ENCODE peak calls at places on chromosomes 1 and 21, in six cellular contexts. Y is stimulated activated CD8-positive, alpha-beta memory T cell treated with anti-CD3 and anti-CD28 coated beads, Interleukin-7, amount 100 ng/mL, for 1 hour; A is T follicular helper cell; D is A549; G is activated CD4-positive, alpha-beta memory T cell treated with anti-CD3 and anti-CD28 coated beads for 36 hours; I is GM13977. B is an unnamed sample.

GRCh38 chr1:89547563-89548485 is 23.2 kb downstream of the LRRC8B start:
- DNase-seq in G (peak), A (no peak), Y (no peak), I (no peak), D (peak), B (no peak)

GRCh38 chr1:239706245-239706892 is 320.0 kb downstream of the CHRM3 start:
- DNase-seq in I (no peak), G (no peak), D (no peak), Y (no peak), A (no peak), B (no peak)

GRCh38 chr1:154342836-154343472 is 17.6 kb downstream of the ATP8B2 start:
- DNase-seq in G (peak), D (no peak), A (peak), Y (peak), I (no peak), B (peak)

GRCh38 chr1:170537798-170538503 is 6.0 kb downstream of the GORAB start:
- DNase-seq in A (no peak), D (peak), Y (no peak), I (no peak), G (no peak), B (no peak)

GRCh38 chr1:95207223-95207935 is 26.6 kb upstream of the RWDD3 start:
- DNase-seq in I (no peak), A (no peak), G (no peak), D (no peak), Y (no peak), B (no peak)

GRCh38 chr1:225772323-225772768 is 5.3 kb upstream of the SRP9 start:
- DNase-seq in Y (no peak), G (peak), I (peak), D (peak), A (no peak), B (peak)

GRCh38 chr21:42840411-42841155 is 38.8 kb downstream of the WDR4 start:
- DNase-seq in G (no peak), I (no peak), A (no peak), D (no peak), Y (no peak), B (no peak)

GRCh38 chr21:36250423-36251075 is 69.4 kb upstream of the MORC3 start:
- DNase-seq in I (no peak), Y (no peak), D (no peak), G (no peak), A (no peak), B (no peak)

GRCh38 chr1:116909511-116910378 is at the start of gene PTGFRN:
- DNase-seq in A (no peak), D (peak), I (peak), G (peak), Y (no peak), B (no peak)

GRCh38 chr1:229570891-229571516 is 12.5 kb upstream of the ABCB10 start:
- DNase-seq in I (no peak), A (no peak), D (no peak), Y (no peak), G (no peak), B (no peak)

GRCh38 chr1:51768971-51769601 is 109.4 kb downstream of the NRDC start:
- DNase-seq in D (peak), Y (no peak), A (no peak), G (peak), I (peak), B (peak)

GRCh38 chr1:41435570-41436178 is 48.8 kb downstream of the EDN2 start:
- DNase-seq in Y (no peak), A (no peak), D (no peak), G (no peak), I (no peak), B (no peak)

GRCh38 chr1:115977481-115978258 is 1.4 kb downstream of the SLC22A15 start:
- DNase-seq in G (no peak), I (no peak), D (peak), Y (no peak), A (no peak), B (no peak)

GRCh38 chr1:231981675-231982074 is 355.1 kb downstream of the DISC1 start:
- DNase-seq in I (no peak), G (no peak), A (no peak), Y (no peak), D (no peak), B (no peak)

GRCh38 chr1:182765416-182765815 is 24.2 kb upstream of the NPL start:
- DNase-seq in G (no peak), Y (no peak), I (no peak), A (no peak), D (no peak), B (no peak)

GRCh38 chr1:27811741-27812500 is 18.7 kb upstream of the PPP1R8 start:
- DNase-seq in I (no peak), Y (no peak), A (no peak), D (no peak), G (peak), B (no peak)